ENCODE peak calls at places on chromosomes 2 and 18, in ten cellular contexts. One of them, this sample, is unnamed.

GRCh38 chr18:64276736-64277135 is 127.8 kb upstream of the LINC00305 start:
- DNase-seq in mucosa of descending colon: no peak
- DNase-seq in A549: no peak
- DNase-seq in H9: no peak
- DNase-seq in body of pancreas: no peak
- DNase-seq in progenitor cell of endocrine pancreas: no peak
- DNase-seq in Calu3: no peak
- DNase-seq in spleen: no peak
- DNase-seq in MCF 10A: no peak
- DNase-seq in lower lobe of right lung: no peak
- DNase-seq in this sample: no peak

GRCh38 chr2:133063792-133064191 is 393.8 kb upstream of the LYPD1 start:
- DNase-seq in mucosa of descending colon: no peak
- DNase-seq in A549: peak
- DNase-seq in H9: peak
- DNase-seq in body of pancreas: peak
- DNase-seq in progenitor cell of endocrine pancreas: peak
- DNase-seq in Calu3: peak
- DNase-seq in spleen: no peak
- DNase-seq in MCF 10A: peak
- DNase-seq in lower lobe of right lung: no peak
- DNase-seq in this sample: no peak

GRCh38 chr2:120847700-120848321 is 112.1 kb downstream of the GLI2 start:
- DNase-seq in mucosa of descending colon: no peak
- DNase-seq in A549: no peak
- DNase-seq in H9: no peak
- DNase-seq in body of pancreas: no peak
- DNase-seq in progenitor cell of endocrine pancreas: no peak
- DNase-seq in Calu3: no peak
- DNase-seq in spleen: peak
- DNase-seq in MCF 10A: no peak
- DNase-seq in lower lobe of right lung: peak
- DNase-seq in this sample: no peak

GRCh38 chr2:14524803-14525080 is 107.8 kb upstream of the LRATD1 start:
- DNase-seq in mucosa of descending colon: no peak
- DNase-seq in A549: no peak
- DNase-seq in H9: no peak
- DNase-seq in body of pancreas: no peak
- DNase-seq in progenitor cell of endocrine pancreas: no peak
- DNase-seq in Calu3: no peak
- DNase-seq in spleen: no peak
- DNase-seq in MCF 10A: no peak
- DNase-seq in lower lobe of right lung: no peak
- DNase-seq in this sample: no peak

GRCh38 chr2:126059379-126059778 is 596.6 kb upstream of the GYPC start:
- DNase-seq in mucosa of descending colon: no peak
- DNase-seq in A549: no peak
- DNase-seq in H9: peak
- DNase-seq in body of pancreas: no peak
- DNase-seq in progenitor cell of endocrine pancreas: no peak
- DNase-seq in Calu3: no peak
- DNase-seq in spleen: no peak
- DNase-seq in MCF 10A: no peak
- DNase-seq in lower lobe of right lung: no peak
- DNase-seq in this sample: no peak

GRCh38 chr2:133579295-133579694 is 11.0 kb upstream of the NCKAP5 start:
- DNase-seq in mucosa of descending colon: peak
- DNase-seq in A549: no peak
- DNase-seq in H9: no peak
- DNase-seq in body of pancreas: peak
- DNase-seq in progenitor cell of endocrine pancreas: no peak
- DNase-seq in Calu3: peak
- DNase-seq in spleen: no peak
- DNase-seq in MCF 10A: peak
- DNase-seq in lower lobe of right lung: no peak
- DNase-seq in this sample: no peak

GRCh38 chr18:53785811-53786210 is 438.7 kb downstream of the MBD2 start:
- DNase-seq in mucosa of descending colon: no peak
- DNase-seq in A549: no peak
- DNase-seq in H9: no peak
- DNase-seq in body of pancreas: no peak
- DNase-seq in progenitor cell of endocrine pancreas: no peak
- DNase-seq in Calu3: no peak
- DNase-seq in spleen: no peak
- DNase-seq in MCF 10A: no peak
- DNase-seq in lower lobe of right lung: no peak
- DNase-seq in this sample: no peak

GRCh38 chr18:14930576-14930975 is 182.6 kb downstream of the ANKRD30B start:
- DNase-seq in mucosa of descending colon: no peak
- DNase-seq in A549: no peak
- DNase-seq in H9: no peak
- DNase-seq in body of pancreas: no peak
- DNase-seq in progenitor cell of endocrine pancreas: no peak
- DNase-seq in Calu3: no peak
- DNase-seq in spleen: no peak
- DNase-seq in MCF 10A: no peak
- DNase-seq in lower lobe of right lung: no peak
- DNase-seq in this sample: no peak

GRCh38 chr2:187297806-187298205 is 150.2 kb downstream of the CALCRL start:
- DNase-seq in mucosa of descending colon: no peak
- DNase-seq in A549: no peak
- DNase-seq in H9: no peak
- DNase-seq in body of pancreas: no peak
- DNase-seq in progenitor cell of endocrine pancreas: no peak
- DNase-seq in Calu3: no peak
- DNase-seq in spleen: no peak
- DNase-seq in MCF 10A: no peak
- DNase-seq in lower lobe of right lung: no peak
- DNase-seq in this sample: no peak
- TF ChIP-seq CTCF in mucosa of descending colon: no peak
- TF ChIP-seq CTCF in A549: no peak
- TF ChIP-seq CTCF in H9: no peak
- TF ChIP-seq CTCF in body of pancreas: no peak
- TF ChIP-seq CTCF in progenitor cell of endocrine pancreas: no peak
- TF ChIP-seq CTCF in Calu3: no peak
- TF ChIP-seq CTCF in spleen: no peak
- TF ChIP-seq CTCF in MCF 10A: no peak
- TF ChIP-seq CTCF in lower lobe of right lung: no peak
- TF ChIP-seq CTCF in this sample: no peak

GRCh38 chr2:234375481-234375880 is 121.4 kb downstream of the ARL4C start:
- DNase-seq in mucosa of descending colon: no peak
- DNase-seq in A549: no peak
- DNase-seq in H9: no peak
- DNase-seq in body of pancreas: no peak
- DNase-seq in progenitor cell of endocrine pancreas: no peak
- DNase-seq in Calu3: no peak
- DNase-seq in spleen: peak
- DNase-seq in MCF 10A: no peak
- DNase-seq in lower lobe of right lung: no peak
- DNase-seq in this sample: no peak

GRCh38 chr2:234376229-234376628 is 120.7 kb downstream of the ARL4C start:
- DNase-seq in mucosa of descending colon: no peak
- DNase-seq in A549: no peak
- DNase-seq in H9: no peak
- DNase-seq in body of pancreas: no peak
- DNase-seq in progenitor cell of endocrine pancreas: no peak
- DNase-seq in Calu3: no peak
- DNase-seq in spleen: no peak
- DNase-seq in MCF 10A: no peak
- DNase-seq in lower lobe of right lung: no peak
- DNase-seq in this sample: no peak

GRCh38 chr2:234378440-234378839 is 118.4 kb downstream of the ARL4C start:
- DNase-seq in mucosa of descending colon: no peak
- DNase-seq in A549: no peak
- DNase-seq in H9: no peak
- DNase-seq in body of pancreas: no peak
- DNase-seq in progenitor cell of endocrine pancreas: no peak
- DNase-seq in Calu3: no peak
- DNase-seq in spleen: no peak
- DNase-seq in MCF 10A: no peak
- DNase-seq in lower lobe of right lung: no peak
- DNase-seq in this sample: no peak

GRCh38 chr2:234374671-234375245 is 122.1 kb downstream of the ARL4C start:
- DNase-seq in mucosa of descending colon: no peak
- DNase-seq in A549: no peak
- DNase-seq in H9: no peak
- DNase-seq in body of pancreas: no peak
- DNase-seq in progenitor cell of endocrine pancreas: no peak
- DNase-seq in Calu3: no peak
- DNase-seq in spleen: peak
- DNase-seq in MCF 10A: no peak
- DNase-seq in lower lobe of right lung: no peak
- DNase-seq in this sample: no peak

GRCh38 chr2:234377761-234378341 is 119.0 kb downstream of the ARL4C start:
- DNase-seq in mucosa of descending colon: no peak
- DNase-seq in A549: no peak
- DNase-seq in H9: no peak
- DNase-seq in body of pancreas: no peak
- DNase-seq in progenitor cell of endocrine pancreas: no peak
- DNase-seq in Calu3: no peak
- DNase-seq in spleen: no peak
- DNase-seq in MCF 10A: no peak
- DNase-seq in lower lobe of right lung: no peak
- DNase-seq in this sample: no peak
- TF ChIP-seq CTCF in mucosa of descending colon: no peak
- TF ChIP-seq CTCF in A549: no peak
- TF ChIP-seq CTCF in H9: no peak
- TF ChIP-seq CTCF in body of pancreas: no peak
- TF ChIP-seq CTCF in progenitor cell of endocrine pancreas: no peak
- TF ChIP-seq CTCF in Calu3: no peak
- TF ChIP-seq CTCF in spleen: no peak
- TF ChIP-seq CTCF in MCF 10A: no peak
- TF ChIP-seq CTCF in lower lobe of right lung: no peak
- TF ChIP-seq CTCF in this sample: no peak

GRCh38 chr2:28568533-28568932 is 72.7 kb downstream of the PLB1 start:
- DNase-seq in mucosa of descending colon: no peak
- DNase-seq in A549: no peak
- DNase-seq in H9: no peak
- DNase-seq in body of pancreas: no peak
- DNase-seq in progenitor cell of endocrine pancreas: no peak
- DNase-seq in Calu3: no peak
- DNase-seq in spleen: no peak
- DNase-seq in MCF 10A: peak
- DNase-seq in lower lobe of right lung: no peak
- DNase-seq in this sample: no peak

GRCh38 chr2:28565720-28566295 is 69.9 kb downstream of the PLB1 start:
- DNase-seq in mucosa of descending colon: no peak
- DNase-seq in A549: no peak
- DNase-seq in H9: no peak
- DNase-seq in body of pancreas: no peak
- DNase-seq in progenitor cell of endocrine pancreas: no peak
- DNase-seq in Calu3: no peak
- DNase-seq in spleen: no peak
- DNase-seq in MCF 10A: peak
- DNase-seq in lower lobe of right lung: no peak
- DNase-seq in this sample: no peak

GRCh38 chr2:28565033-28565432 is 69.2 kb downstream of the PLB1 start:
- DNase-seq in mucosa of descending colon: no peak
- DNase-seq in A549: no peak
- DNase-seq in H9: no peak
- DNase-seq in body of pancreas: no peak
- DNase-seq in progenitor cell of endocrine pancreas: no peak
- DNase-seq in Calu3: no peak
- DNase-seq in spleen: peak
- DNase-seq in MCF 10A: no peak
- DNase-seq in lower lobe of right lung: no peak
- DNase-seq in this sample: no peak

GRCh38 chr2:28566441-28567075 is 70.7 kb downstream of the PLB1 start:
- DNase-seq in mucosa of descending colon: peak
- DNase-seq in A549: peak
- DNase-seq in H9: peak
- DNase-seq in body of pancreas: peak
- DNase-seq in progenitor cell of endocrine pancreas: peak
- DNase-seq in Calu3: peak
- DNase-seq in spleen: peak
- DNase-seq in MCF 10A: peak
- DNase-seq in lower lobe of right lung: peak
- DNase-seq in this sample: peak

DNA sequence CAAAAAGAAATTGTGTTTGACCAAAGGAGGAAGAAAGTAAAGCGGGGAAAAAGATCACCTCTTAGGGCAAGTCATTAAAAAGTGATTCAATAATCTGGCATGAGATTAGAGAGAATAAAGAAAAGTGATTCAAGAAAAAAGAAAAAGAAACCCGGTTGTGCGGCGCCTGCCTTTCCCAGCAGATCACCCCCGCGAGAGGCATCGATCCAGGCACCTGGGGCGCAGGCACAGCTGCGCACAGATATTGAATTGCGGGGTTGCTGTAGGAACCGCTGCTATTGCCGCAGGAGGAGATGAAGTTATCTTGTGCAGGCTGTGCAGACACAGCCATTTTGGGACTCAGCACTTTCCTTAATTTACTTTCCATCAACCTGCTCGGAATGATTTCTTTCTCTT is 71.2 kb downstream of the PLB1 start:
- DNase-seq in mucosa of descending colon: no peak
- DNase-seq in A549: peak
- DNase-seq in H9: peak
- DNase-seq in body of pancreas: peak
- DNase-seq in progenitor cell of endocrine pancreas: peak
- DNase-seq in Calu3: peak
- DNase-seq in spleen: no peak
- DNase-seq in MCF 10A: no peak
- DNase-seq in lower lobe of right lung: no peak
- DNase-seq in this sample: no peak
- TF ChIP-seq CTCF in mucosa of descending colon: no peak
- TF ChIP-seq CTCF in A549: peak
- TF ChIP-seq CTCF in H9: peak
- TF ChIP-seq CTCF in body of pancreas: no peak
- TF ChIP-seq CTCF in progenitor cell of endocrine pancreas: peak
- TF ChIP-seq CTCF in Calu3: no peak
- TF ChIP-seq CTCF in spleen: no peak
- TF ChIP-seq CTCF in MCF 10A: no peak
- TF ChIP-seq CTCF in lower lobe of right lung: peak
- TF ChIP-seq CTCF in this sample: no peak

DNA sequence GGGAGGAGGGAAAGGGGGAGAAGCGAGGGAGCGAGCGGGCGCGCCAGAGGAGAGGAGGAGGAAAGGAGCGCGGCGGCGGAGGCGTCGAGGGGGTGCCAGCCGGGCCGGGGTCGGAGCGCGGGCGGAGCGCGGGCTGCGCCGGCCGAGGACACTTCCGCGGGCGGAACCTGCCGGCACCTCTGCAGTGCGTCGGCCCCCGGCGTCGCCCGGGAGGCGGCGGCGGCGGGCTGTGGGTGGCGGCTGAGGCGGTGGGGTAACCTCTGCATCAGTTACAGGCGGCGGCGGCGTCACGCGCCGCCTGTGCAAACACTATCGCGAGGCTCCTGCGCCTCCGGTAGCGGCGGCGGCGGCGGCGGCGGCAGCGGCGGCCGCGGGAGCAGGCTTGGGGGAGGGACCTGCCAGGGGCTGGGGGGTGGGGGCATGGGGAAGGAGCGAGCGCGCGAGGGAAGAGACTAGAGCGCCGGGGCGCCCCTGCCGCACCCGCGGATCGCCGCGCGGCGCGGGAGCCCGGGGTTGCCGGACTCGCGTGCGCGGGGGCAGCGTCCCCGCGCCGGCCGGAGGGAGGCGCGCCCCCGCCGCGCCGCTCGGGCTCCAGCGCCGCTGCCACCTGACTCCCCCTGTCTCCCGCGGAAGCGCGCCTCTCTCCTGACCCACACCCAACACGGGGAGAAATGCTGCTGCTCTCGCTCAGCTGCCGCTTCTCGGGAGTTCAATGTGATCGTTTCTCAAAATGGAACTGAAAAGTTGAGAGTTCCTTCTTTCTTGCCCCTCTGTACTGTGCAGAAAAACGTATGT is at the start of gene TLK1:
- DNase-seq in mucosa of descending colon: peak
- DNase-seq in A549: peak
- DNase-seq in H9: peak
- DNase-seq in body of pancreas: peak
- DNase-seq in progenitor cell of endocrine pancreas: peak
- DNase-seq in Calu3: peak
- DNase-seq in spleen: peak
- DNase-seq in MCF 10A: peak
- DNase-seq in lower lobe of right lung: peak
- DNase-seq in this sample: peak
- TF ChIP-seq CTCF in mucosa of descending colon: no peak
- TF ChIP-seq CTCF in A549: peak
- TF ChIP-seq CTCF in H9: no peak
- TF ChIP-seq CTCF in body of pancreas: no peak
- TF ChIP-seq CTCF in progenitor cell of endocrine pancreas: no peak
- TF ChIP-seq CTCF in Calu3: no peak
- TF ChIP-seq CTCF in spleen: no peak
- TF ChIP-seq CTCF in MCF 10A: no peak
- TF ChIP-seq CTCF in lower lobe of right lung: no peak
- TF ChIP-seq CTCF in this sample: no peak